ENCODE peak calls at places on chromosomes 6 and 20, in four cellular contexts. O is H1, Z is SK-N-SH, Q is HepG2. E is an unnamed sample.

GRCh38 chr6:32852844-32853540 is 512 bp downstream of the TAP1 start:
- DNase-seq in O (no peak), Z (peak; percentile 52), Q (no peak), E (no peak)

GRCh38 chr6:169985121-169986015 is 233.9 kb downstream of the ERMARD start:
- DNase-seq in O (no peak), Z (no peak), Q (no peak), E (no peak)

GRCh38 chr6:136525586-136526195 is 24.5 kb downstream of the MAP7 start:
- DNase-seq in O (no peak), Z (no peak), Q (no peak), E (no peak)

GRCh38 chr6:161273752-161274487 is at the start of gene AGPAT4:
- DNase-seq in O (peak; percentile 76), Z (peak; percentile 85), Q (peak; percentile 32), E (peak; percentile 92)

GRCh38 chr6:128252293-128253176 is 267.9 kb downstream of the PTPRK start:
- DNase-seq in O (no peak), Z (no peak), Q (no peak), E (no peak)

GRCh38 chr6:19562468-19562867 is 274.7 kb upstream of the ID4 start:
- DNase-seq in O (no peak), Z (no peak), Q (no peak), E (no peak)

GRCh38 chr6:22152871-22153270 is 144.0 kb downstream of the PRL start:
- DNase-seq in O (no peak), Z (no peak), Q (no peak), E (no peak)

GRCh38 chr6:87904041-87904440 is 143.6 kb upstream of the SPACA1 start:
- DNase-seq in O (no peak), Z (no peak), Q (no peak), E (no peak)

GRCh38 chr6:12288844-12289654 is 1.1 kb upstream of the EDN1 start:
- DNase-seq in O (peak; percentile 39), Z (peak; percentile 75), Q (peak; percentile 18), E (peak; percentile 62)

GRCh38 chr6:27295301-27296079 is 16.6 kb downstream of the POM121L2 start:
- DNase-seq in O (no peak), Z (no peak), Q (peak; percentile 79), E (peak; percentile 90)

GRCh38 chr20:23141450-23142161 is 55.5 kb upstream of the CD93 start:
- DNase-seq in O (no peak), Z (no peak), Q (peak; percentile 35), E (no peak)

GRCh38 chr20:60013296-60014142 is 55.3 kb downstream of the CDH26 start:
- DNase-seq in O (no peak), Z (no peak), Q (no peak), E (no peak)

GRCh38 chr6:112357801-112358200 is 10.7 kb downstream of the RFPL4B start:
- DNase-seq in O (no peak), Z (no peak), Q (no peak), E (no peak)

GRCh38 chr20:46731770-46732169 is 22.3 kb downstream of the SLC2A10 start:
- DNase-seq in O (no peak), Z (no peak), Q (no peak), E (no peak)

GRCh38 chr20:38975539-38976120 is 13.5 kb downstream of the DHX35 start:
- DNase-seq in O (no peak), Z (no peak), Q (no peak), E (no peak)

GRCh38 chr20:40416274-40416673 is 272.8 kb downstream of the MAFB start:
- DNase-seq in O (no peak), Z (no peak), Q (no peak), E (no peak)

GRCh38 chr6:2221724-2222274 is 23.6 kb downstream of the GMDS start:
- DNase-seq in O (no peak), Z (no peak), Q (no peak), E (no peak)

GRCh38 chr6:25706314-25707014 is 48.1 kb upstream of the SLC17A4 start:
- DNase-seq in O (no peak), Z (peak; percentile 49), Q (peak; percentile 35), E (no peak)

GRCh38 chr6:80690611-80691090 is 584.2 kb downstream of the BCKDHB start:
- DNase-seq in O (no peak), Z (no peak), Q (no peak), E (no peak)

GRCh38 chr6:14716499-14717146 is 529.2 kb upstream of the JARID2 start:
- DNase-seq in O (no peak), Z (no peak), Q (no peak), E (no peak)

GRCh38 chr6:82878812-82879211 is 186.8 kb downstream of the UBE3D start:
- DNase-seq in O (no peak), Z (no peak), Q (no peak), E (no peak)

GRCh38 chr6:41713161-41713649 is 22.2 kb downstream of the TFEB start:
- DNase-seq in O (no peak), Z (no peak), Q (no peak), E (no peak)

GRCh38 chr6:38352636-38353035 is 287.1 kb downstream of the BTBD9 start:
- DNase-seq in O (no peak), Z (no peak), Q (no peak), E (no peak)

GRCh38 chr6:72861059-72861458 is 239.2 kb downstream of the KCNQ5 start:
- DNase-seq in O (no peak), Z (no peak), Q (no peak), E (no peak)

GRCh38 chr20:51335329-51335841 is 207.1 kb downstream of the NFATC2 start:
- DNase-seq in O (no peak), Z (no peak), Q (no peak), E (no peak)
- TF ChIP-seq RAD21 in O (no peak), Z (no peak), Q (no peak), E (no peak)

GRCh38 chr20:25020901-25021301 is 28.4 kb upstream of the APMAP start:
- DNase-seq in O (no peak), Z (no peak), Q (no peak), E (no peak)
- TF ChIP-seq SIN3A in O (no peak), Z (no peak), Q (no peak), E (no peak)

DNA sequence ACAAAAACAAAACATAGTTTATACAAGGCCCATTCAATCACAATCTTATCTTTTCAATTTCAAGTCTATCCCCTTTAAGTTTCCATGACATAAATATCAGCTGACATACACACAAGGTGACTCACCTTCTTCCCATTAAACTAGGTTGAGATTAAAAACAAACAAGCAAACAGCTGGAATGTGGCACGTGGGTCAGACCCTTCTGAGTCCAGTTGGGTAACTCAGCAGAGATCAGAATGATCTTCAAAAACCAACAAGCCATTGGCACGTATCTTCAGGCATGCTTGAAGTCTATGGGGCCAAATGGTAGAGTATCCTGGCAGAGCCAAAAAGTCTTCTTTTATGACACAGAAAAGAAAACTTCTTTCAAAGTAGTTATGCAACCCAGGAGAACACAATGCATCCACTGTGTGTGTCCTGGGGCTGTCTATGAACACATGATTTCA is 603.5 kb upstream of the CITED2 start:
- DNase-seq in O (no peak), Z (no peak), Q (peak; percentile 18), E (no peak)
- TF ChIP-seq RAD21 in O (no peak), Z (no peak), Q (no peak), E (no peak)

GRCh38 chr6:96841241-96841824 is 4.1 kb upstream of the GPR63 start:
- DNase-seq in O (no peak), Z (no peak), Q (no peak), E (no peak)

GRCh38 chr6:96832780-96833179 is 4.5 kb downstream of the GPR63 start:
- DNase-seq in O (no peak), Z (no peak), Q (no peak), E (no peak)

GRCh38 chr6:96834070-96834469 is 3.2 kb downstream of the GPR63 start:
- DNase-seq in O (no peak), Z (no peak), Q (no peak), E (no peak)

GRCh38 chr6:96836579-96837137 is 619 bp downstream of the GPR63 start:
- DNase-seq in O (no peak), Z (peak; percentile 76), Q (no peak), E (no peak)

GRCh38 chr6:96837138-96837971 is at the start of gene GPR63:
- DNase-seq in O (peak; percentile 61), Z (peak; percentile 90), Q (peak; percentile 1), E (peak; percentile 69)
- TF ChIP-seq SIN3A in O (no peak), Z (peak; percentile 23), Q (no peak), E (no peak)

GRCh38 chr20:58014628-58015315 is 213.7 kb downstream of the ANKRD60 start:
- DNase-seq in O (no peak), Z (no peak), Q (no peak), E (peak; percentile 80)

GRCh38 chr20:58011106-58011946 is 217.1 kb downstream of the ANKRD60 start:
- DNase-seq in O (no peak), Z (no peak), Q (no peak), E (no peak)

GRCh38 chr20:58011947-58012610 is 216.4 kb downstream of the ANKRD60 start:
- DNase-seq in O (no peak), Z (no peak), Q (no peak), E (no peak)

GRCh38 chr20:58010666-58011065 is 217.8 kb downstream of the ANKRD60 start:
- DNase-seq in O (no peak), Z (no peak), Q (no peak), E (no peak)

DNA sequence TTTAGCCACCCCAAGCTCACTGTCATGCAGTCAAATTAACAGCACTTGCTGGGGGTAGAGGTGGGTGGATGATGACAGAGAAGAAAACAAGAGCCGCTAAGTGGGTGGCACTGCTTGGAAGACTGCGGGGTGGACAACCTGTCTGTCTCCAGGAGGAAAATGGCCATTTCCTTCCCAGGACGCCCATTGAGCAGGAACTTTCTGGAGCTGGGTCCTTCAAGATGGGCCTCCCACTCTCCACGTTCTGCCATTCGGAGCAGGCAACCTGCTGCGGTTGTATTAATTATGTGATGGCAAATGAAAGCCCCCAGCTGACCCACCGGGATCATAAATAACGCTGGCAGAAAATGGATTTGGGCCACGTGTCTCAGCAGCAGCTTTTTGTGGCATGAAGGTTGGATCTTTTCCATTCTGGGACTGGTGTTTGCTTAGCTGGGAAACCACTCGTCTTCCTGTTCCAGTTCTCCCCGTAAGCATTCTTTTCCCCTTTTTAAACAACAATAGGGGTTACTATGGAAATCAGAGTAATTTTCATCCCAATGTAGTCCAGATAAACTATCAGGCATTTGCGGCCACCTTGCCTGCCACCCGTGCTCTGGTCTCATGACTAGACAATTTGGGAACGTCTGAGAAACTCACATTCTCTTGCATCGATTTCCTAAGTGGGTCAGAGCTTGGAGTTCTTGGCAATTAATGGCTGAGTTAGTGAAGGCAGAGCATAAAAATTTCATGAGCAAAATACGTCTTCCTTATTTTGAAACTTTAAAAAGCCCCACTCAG is 215.5 kb downstream of the ANKRD60 start:
- DNase-seq in O (no peak), Z (no peak), Q (no peak), E (no peak)
- TF ChIP-seq RAD21 in O (no peak), Z (no peak), Q (no peak), E (no peak)

GRCh38 chr20:51318058-51318960 is 224.2 kb downstream of the NFATC2 start:
- DNase-seq in O (peak; percentile 43), Z (peak; percentile 78), Q (peak; percentile 47), E (peak; percentile 51)
- TF ChIP-seq SIN3A in O (no peak), Z (no peak), Q (no peak), E (no peak)

GRCh38 chr6:145964948-145965366 is 799 bp upstream of the SHPRH start:
- DNase-seq in O (no peak), Z (no peak), Q (no peak), E (no peak)
- TF ChIP-seq RAD21 in O (no peak), Z (no peak), Q (no peak), E (no peak)

E was measured in HCT116.